ENCODE peak calls at places on chromosomes 16 and 17, in six cellular contexts. One of them, this sample, is unnamed.
A peak's percentile ranks its signal among the peaks of the same experiment; 100 is the strongest.

GRCh38 chr16:68408967-68409366 is 39.3 kb downstream of the SMPD3 start:
- DNase-seq in posterior vena cava: peak; percentile 40
- DNase-seq in astrocyte of the spinal cord: no peak
- DNase-seq in effector CD8-positive, alpha-beta T cell: no peak
- DNase-seq in activated CD4-positive, alpha-beta T cell treated with anti-CD3 and anti-CD28 coated beads, Interleukin-2, amount 50 U/mL, for 24 hours: no peak
- DNase-seq in fibroblast of the aortic adventitia: no peak
- DNase-seq in this sample: no peak

GRCh38 chr17:77875881-77876509 is 82.5 kb upstream of the TNRC6C start:
- DNase-seq in posterior vena cava: no peak
- DNase-seq in fibroblast of the aortic adventitia: no peak
- DNase-seq in astrocyte of the spinal cord: no peak
- DNase-seq in activated CD4-positive, alpha-beta T cell treated with anti-CD3 and anti-CD28 coated beads, Interleukin-2, amount 50 U/mL, for 24 hours: no peak
- DNase-seq in effector CD8-positive, alpha-beta T cell: no peak
- DNase-seq in this sample: no peak

GRCh38 chr17:49664706-49665211 is 13.1 kb downstream of the SPOP start:
- DNase-seq in fibroblast of the aortic adventitia: no peak
- DNase-seq in astrocyte of the spinal cord: no peak
- DNase-seq in effector CD8-positive, alpha-beta T cell: no peak
- DNase-seq in posterior vena cava: no peak
- DNase-seq in activated CD4-positive, alpha-beta T cell treated with anti-CD3 and anti-CD28 coated beads, Interleukin-2, amount 50 U/mL, for 24 hours: no peak
- DNase-seq in this sample: no peak

GRCh38 chr17:67078292-67078691 is 33.9 kb downstream of the CACNG1 start:
- DNase-seq in posterior vena cava: no peak
- DNase-seq in activated CD4-positive, alpha-beta T cell treated with anti-CD3 and anti-CD28 coated beads, Interleukin-2, amount 50 U/mL, for 24 hours: no peak
- DNase-seq in effector CD8-positive, alpha-beta T cell: no peak
- DNase-seq in fibroblast of the aortic adventitia: no peak
- DNase-seq in astrocyte of the spinal cord: no peak
- DNase-seq in this sample: no peak

GRCh38 chr17:36608794-36609497 is 7.6 kb downstream of the MRM1 start:
- DNase-seq in posterior vena cava: no peak
- DNase-seq in fibroblast of the aortic adventitia: peak; percentile 73
- DNase-seq in effector CD8-positive, alpha-beta T cell: no peak
- DNase-seq in activated CD4-positive, alpha-beta T cell treated with anti-CD3 and anti-CD28 coated beads, Interleukin-2, amount 50 U/mL, for 24 hours: no peak
- DNase-seq in astrocyte of the spinal cord: peak; percentile 65
- DNase-seq in this sample: peak; percentile 77

GRCh38 chr16:31476305-31477219 is 4.6 kb downstream of the TGFB1I1 start:
- DNase-seq in effector CD8-positive, alpha-beta T cell: peak; percentile 83
- DNase-seq in posterior vena cava: peak; percentile 94
- DNase-seq in astrocyte of the spinal cord: no peak
- DNase-seq in activated CD4-positive, alpha-beta T cell treated with anti-CD3 and anti-CD28 coated beads, Interleukin-2, amount 50 U/mL, for 24 hours: peak; percentile 71
- DNase-seq in fibroblast of the aortic adventitia: no peak
- DNase-seq in this sample: no peak

GRCh38 chr17:28347261-28347891 is 10.0 kb downstream of the POLDIP2 start:
- DNase-seq in effector CD8-positive, alpha-beta T cell: no peak
- DNase-seq in posterior vena cava: peak; percentile 45
- DNase-seq in activated CD4-positive, alpha-beta T cell treated with anti-CD3 and anti-CD28 coated beads, Interleukin-2, amount 50 U/mL, for 24 hours: no peak
- DNase-seq in astrocyte of the spinal cord: peak; percentile 93
- DNase-seq in fibroblast of the aortic adventitia: peak; percentile 95
- DNase-seq in this sample: peak; percentile 96

GRCh38 chr17:74042744-74043486 is 160.6 kb upstream of the RPL38 start:
- DNase-seq in posterior vena cava: no peak
- DNase-seq in effector CD8-positive, alpha-beta T cell: no peak
- DNase-seq in activated CD4-positive, alpha-beta T cell treated with anti-CD3 and anti-CD28 coated beads, Interleukin-2, amount 50 U/mL, for 24 hours: no peak
- DNase-seq in astrocyte of the spinal cord: peak; percentile 86
- DNase-seq in fibroblast of the aortic adventitia: peak; percentile 50
- DNase-seq in this sample: peak; percentile 85

GRCh38 chr16:75247249-75247648 is 4.2 kb downstream of the BCAR1 start:
- DNase-seq in fibroblast of the aortic adventitia: no peak
- DNase-seq in activated CD4-positive, alpha-beta T cell treated with anti-CD3 and anti-CD28 coated beads, Interleukin-2, amount 50 U/mL, for 24 hours: no peak
- DNase-seq in effector CD8-positive, alpha-beta T cell: no peak
- DNase-seq in astrocyte of the spinal cord: no peak
- DNase-seq in posterior vena cava: no peak
- DNase-seq in this sample: no peak

GRCh38 chr17:65047939-65048338 is 8.6 kb downstream of the GNA13 start:
- DNase-seq in astrocyte of the spinal cord: no peak
- DNase-seq in activated CD4-positive, alpha-beta T cell treated with anti-CD3 and anti-CD28 coated beads, Interleukin-2, amount 50 U/mL, for 24 hours: no peak
- DNase-seq in fibroblast of the aortic adventitia: no peak
- DNase-seq in posterior vena cava: no peak
- DNase-seq in effector CD8-positive, alpha-beta T cell: no peak
- DNase-seq in this sample: no peak

GRCh38 chr16:13779676-13780075 is 140.3 kb upstream of the ERCC4 start:
- DNase-seq in astrocyte of the spinal cord: no peak
- DNase-seq in fibroblast of the aortic adventitia: no peak
- DNase-seq in effector CD8-positive, alpha-beta T cell: no peak
- DNase-seq in posterior vena cava: no peak
- DNase-seq in activated CD4-positive, alpha-beta T cell treated with anti-CD3 and anti-CD28 coated beads, Interleukin-2, amount 50 U/mL, for 24 hours: no peak
- DNase-seq in this sample: no peak